ENCODE peak calls at places on chromosomes 12 and 14, in six cellular contexts. F, O, U, R, G and P are unnamed samples.

GRCh38 chr12:34400423-34400881 is 378.2 kb downstream of the ALG10 start:
- DNase-seq in F (peak), O (no peak), U (peak), R (no peak), G (no peak), P (peak)

GRCh38 chr12:94587266-94588241 is 62.8 kb downstream of the TMCC3 start:
- DNase-seq in F (no peak), O (no peak), U (no peak), R (no peak), G (no peak), P (no peak)

GRCh38 chr12:38713294-38713693 is 192.1 kb downstream of the CPNE8 start:
- DNase-seq in F (no peak), O (no peak), U (no peak), R (no peak), G (no peak), P (no peak)

GRCh38 chr12:53336137-53336785 is at the start of gene SP7:
- DNase-seq in F (no peak), O (no peak), U (peak), R (no peak), G (no peak), P (no peak)

GRCh38 chr12:55715169-55715764 is 579 bp upstream of the BLOC1S1 start:
- DNase-seq in F (no peak), O (no peak), U (no peak), R (no peak), G (no peak), P (no peak)

GRCh38 chr14:22002860-22003284 is 329.3 kb upstream of the OR4E1 start:
- DNase-seq in F (peak), O (no peak), U (peak), R (no peak), G (no peak), P (no peak)

GRCh38 chr12:104495786-104496185 is 39.0 kb downstream of the CHST11 start:
- DNase-seq in F (no peak), O (no peak), U (no peak), R (no peak), G (no peak), P (no peak)

GRCh38 chr12:105814283-105814682 is 324.5 kb downstream of the NUAK1 start:
- DNase-seq in F (no peak), O (no peak), U (no peak), R (no peak), G (no peak), P (no peak)

GRCh38 chr12:29589852-29590251 is 92.4 kb upstream of the OVCH1 start:
- DNase-seq in F (no peak), O (no peak), U (no peak), R (no peak), G (no peak), P (no peak)

GRCh38 chr12:10801727-10802126 is 700 bp downstream of the TAS2R7 start:
- DNase-seq in F (no peak), O (no peak), U (no peak), R (no peak), G (no peak), P (no peak)

GRCh38 chr14:22226381-22226780 is 362.6 kb downstream of the DAD1 start:
- DNase-seq in F (no peak), O (no peak), U (no peak), R (peak), G (no peak), P (no peak)

GRCh38 chr14:77094672-77095284 is 3.3 kb upstream of the CIPC start:
- DNase-seq in F (peak), O (peak), U (peak), R (peak), G (peak), P (peak)

GRCh38 chr12:118447181-118447580 is 70.8 kb downstream of the SUDS3 start:
- DNase-seq in F (no peak), O (no peak), U (no peak), R (no peak), G (no peak), P (no peak)

GRCh38 chr12:118448341-118448740 is 72.0 kb downstream of the SUDS3 start:
- DNase-seq in F (no peak), O (no peak), U (no peak), R (no peak), G (no peak), P (no peak)

DNA sequence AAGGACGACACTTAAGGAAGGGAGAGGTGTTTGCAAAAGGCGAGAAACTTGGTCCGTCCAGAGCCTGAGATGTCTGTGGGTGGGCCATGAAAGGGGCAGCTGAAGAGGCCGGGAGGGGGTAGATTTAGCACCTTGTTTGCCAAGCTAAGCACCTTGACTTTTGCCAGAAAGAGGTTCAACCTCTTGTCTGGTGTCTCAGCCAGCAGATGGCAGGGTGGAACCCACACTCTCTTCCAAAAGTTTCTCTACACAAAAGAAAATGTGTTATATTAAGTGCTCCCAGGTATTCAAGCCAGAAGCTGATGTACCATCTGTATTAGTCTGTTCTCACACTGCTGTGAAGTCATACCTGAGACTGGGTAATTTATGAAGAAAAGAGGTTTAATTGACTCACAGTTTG is 69.9 kb downstream of the SUDS3 start:
- DNase-seq in F (no peak), O (no peak), U (no peak), R (no peak), G (no peak), P (no peak)
- TF ChIP-seq CTCF in F (no peak), O (no peak), U (no peak), R (peak), G (no peak), P (no peak)

DNA sequence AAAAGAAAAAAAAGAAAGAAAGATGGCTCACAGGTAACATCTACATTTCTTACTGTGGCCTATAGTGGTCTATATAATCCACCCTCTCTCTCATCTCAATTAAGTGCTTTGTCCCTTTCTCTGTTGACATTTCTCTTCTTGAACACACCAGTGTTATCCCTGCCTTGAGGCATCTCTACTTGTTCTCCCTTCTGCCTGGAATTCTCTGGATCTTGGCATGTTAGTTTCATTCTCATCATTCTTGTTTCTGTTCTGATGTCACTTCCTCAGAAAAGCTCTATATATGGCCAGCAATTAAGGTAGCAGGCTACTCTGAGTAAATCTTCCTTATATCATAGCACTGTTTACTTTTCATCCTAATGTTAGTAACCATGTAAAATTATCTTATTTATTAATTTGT is 155.7 kb upstream of the PDZRN4 start:
- DNase-seq in F (no peak), O (no peak), U (no peak), R (no peak), G (no peak), P (no peak)
- TF ChIP-seq CTCF in F (no peak), O (no peak), U (no peak), R (no peak), G (no peak), P (no peak)

GRCh38 chr14:24349742-24350141 is 10.0 kb upstream of the RIPK3 start:
- DNase-seq in F (no peak), O (no peak), U (no peak), R (no peak), G (no peak), P (no peak)

GRCh38 chr14:24355009-24355408 is 13.0 kb upstream of the NFATC4 start:
- DNase-seq in F (no peak), O (no peak), U (no peak), R (no peak), G (no peak), P (no peak)

GRCh38 chr14:24348186-24348585 is 8.4 kb upstream of the RIPK3 start:
- DNase-seq in F (no peak), O (no peak), U (no peak), R (peak), G (no peak), P (no peak)

GRCh38 chr14:24353551-24354529 is 14.0 kb upstream of the RIPK3 start:
- DNase-seq in F (peak), O (no peak), U (no peak), R (peak), G (no peak), P (no peak)

GRCh38 chr14:24351517-24351916 is 11.7 kb upstream of the RIPK3 start:
- DNase-seq in F (no peak), O (no peak), U (no peak), R (peak), G (no peak), P (no peak)
- TF ChIP-seq CTCF in F (no peak), O (no peak), U (peak), R (no peak), G (no peak), P (no peak)

GRCh38 chr14:93733231-93733630 is 55.1 kb downstream of the PRIMA1 start:
- DNase-seq in F (no peak), O (no peak), U (no peak), R (no peak), G (no peak), P (no peak)

GRCh38 chr14:93736378-93737014 is 51.8 kb downstream of the PRIMA1 start:
- DNase-seq in F (no peak), O (no peak), U (peak), R (no peak), G (no peak), P (peak)

GRCh38 chr14:93734086-93734822 is 54.0 kb downstream of the PRIMA1 start:
- DNase-seq in F (no peak), O (no peak), U (peak), R (no peak), G (no peak), P (no peak)

GRCh38 chr14:93733646-93734045 is 54.6 kb downstream of the PRIMA1 start:
- DNase-seq in F (no peak), O (no peak), U (no peak), R (no peak), G (no peak), P (no peak)

GRCh38 chr14:93734961-93735360 is 53.3 kb downstream of the PRIMA1 start:
- DNase-seq in F (no peak), O (no peak), U (no peak), R (no peak), G (no peak), P (no peak)
- TF ChIP-seq CTCF in F (no peak), O (no peak), U (no peak), R (no peak), G (no peak), P (no peak)

GRCh38 chr12:115452751-115453281 is 768.8 kb upstream of the TBX3 start:
- DNase-seq in F (peak), O (no peak), U (peak), R (no peak), G (no peak), P (no peak)

GRCh38 chr12:115455268-115455681 is 771.3 kb upstream of the TBX3 start:
- DNase-seq in F (peak), O (no peak), U (peak), R (no peak), G (no peak), P (no peak)

GRCh38 chr12:115457798-115458197 is 773.8 kb upstream of the TBX3 start:
- DNase-seq in F (no peak), O (no peak), U (no peak), R (no peak), G (no peak), P (no peak)

GRCh38 chr12:115461401-115461800 is 777.4 kb upstream of the TBX3 start:
- DNase-seq in F (no peak), O (no peak), U (no peak), R (no peak), G (no peak), P (no peak)

DNA sequence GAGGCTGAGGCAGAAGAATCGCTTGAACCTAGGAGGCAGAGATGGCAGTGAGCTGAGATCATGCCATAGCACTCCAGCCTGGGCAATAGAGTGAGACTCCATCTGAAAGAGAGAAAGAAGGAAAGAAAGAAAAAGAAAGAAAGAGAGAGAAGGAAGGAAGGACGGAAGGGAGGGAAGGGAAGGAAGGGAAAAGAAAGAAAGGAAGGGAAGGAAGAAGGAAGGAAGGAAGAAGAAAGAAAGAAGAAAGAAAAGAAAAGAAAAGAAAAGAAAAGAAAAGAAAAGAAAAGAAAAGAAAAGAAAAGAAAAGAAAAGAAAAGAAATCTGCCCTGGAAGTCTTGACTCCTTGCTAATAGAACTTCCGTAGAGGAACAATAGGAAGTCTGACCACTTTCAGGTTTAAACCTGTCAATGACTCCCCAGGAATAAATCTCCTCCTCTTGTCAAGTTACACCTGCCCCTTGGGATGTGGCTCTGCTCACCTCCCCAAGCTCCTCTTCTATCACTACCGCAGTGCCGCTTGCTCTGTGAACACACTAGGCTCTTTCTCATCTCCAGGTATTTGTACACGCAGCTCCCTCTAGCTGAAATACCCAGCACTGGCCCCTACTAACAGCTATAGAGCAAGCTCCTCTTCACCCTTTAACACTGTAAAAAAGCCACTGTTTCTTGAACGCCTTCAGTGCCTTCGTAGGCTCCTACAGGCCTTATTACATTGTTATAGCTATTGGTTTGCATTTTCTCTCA is 773.1 kb upstream of the TBX3 start:
- DNase-seq in F (peak), O (no peak), U (no peak), R (peak), G (no peak), P (no peak)
- TF ChIP-seq CTCF in F (peak), O (no peak), U (peak), R (peak), G (no peak), P (no peak)